ENCODE peak calls at places on chromosomes 16 and 17, in ten cellular contexts. S is prostate gland; M is NCI-H1694; G is AG09309; B is iris pigment epithelial cell; A is activated naive CD4-positive, alpha-beta T cell; Y is NCI-H1417; I is foreskin keratinocyte; V is body of pancreas; Q is upper lobe of left lung. L is an unnamed sample.

GRCh38 chr16:988465-989353 is 7.1 kb downstream of the SOX8 start:
- DNase-seq in I (no peak), V (no peak), Y (no peak), G (no peak), Q (no peak), M (no peak), A (no peak), S (no peak), B (no peak), L (no peak)

GRCh38 chr17:58333396-58334207 is 5.0 kb upstream of the TSPOAP1 start:
- DNase-seq in A (no peak), S (no peak), B (no peak), I (no peak), Q (no peak), V (no peak), M (no peak), Y (no peak), G (no peak), L (peak; percentile 66)

GRCh38 chr16:67173323-67173722 is 3.0 kb downstream of the NOL3 start:
- DNase-seq in Y (no peak), Q (no peak), A (no peak), B (no peak), V (no peak), S (no peak), G (no peak), M (no peak), I (no peak), L (no peak)

GRCh38 chr17:3954086-3954485 is 10.2 kb downstream of the ATP2A3 start:
- DNase-seq in G (no peak), B (no peak), A (no peak), I (no peak), Y (no peak), Q (no peak), S (no peak), M (no peak), V (no peak), L (no peak)

GRCh38 chr17:46788300-46788699 is 30.2 kb downstream of the WNT3 start:
- DNase-seq in B (no peak), Y (no peak), Q (no peak), G (no peak), I (no peak), M (no peak), A (no peak), V (no peak), S (no peak), L (no peak)

GRCh38 chr17:56284501-56284900 is 131.2 kb downstream of the ANKFN1 start:
- DNase-seq in Y (no peak), I (no peak), S (no peak), G (no peak), M (no peak), V (no peak), Q (no peak), B (peak; percentile 51), A (no peak), L (no peak)

GRCh38 chr16:24281466-24281865 is 25.3 kb downstream of the CACNG3 start:
- DNase-seq in V (no peak), M (no peak), G (no peak), S (no peak), Y (no peak), A (no peak), Q (no peak), I (no peak), B (no peak), L (no peak)

GRCh38 chr17:21119247-21119944 is 7.4 kb upstream of the DHRS7B start:
- DNase-seq in A (no peak), M (peak; percentile 51), B (peak; percentile 56), V (peak; percentile 72), Q (peak; percentile 81), S (peak; percentile 60), I (no peak), Y (peak; percentile 29), G (no peak), L (no peak)

GRCh38 chr17:70517808-70518207 is 348.5 kb downstream of the KCNJ2 start:
- DNase-seq in V (no peak), Y (no peak), I (no peak), S (no peak), Q (no peak), A (no peak), G (no peak), B (no peak), M (no peak), L (no peak)

GRCh38 chr17:60151355-60151754 is 1.6 kb downstream of the CA4 start:
- DNase-seq in B (no peak), M (no peak), G (no peak), A (no peak), V (no peak), I (no peak), Y (no peak), S (no peak), Q (no peak), L (peak; percentile 29)

GRCh38 chr17:10879110-10879509 is 41.2 kb upstream of the PIRT start:
- DNase-seq in S (peak; percentile 37), B (peak; percentile 3), I (no peak), A (no peak), Q (no peak), M (no peak), G (no peak), Y (no peak), V (no peak), L (no peak)

GRCh38 chr16:12078405-12079245 is 102.1 kb downstream of the SNX29 start:
- DNase-seq in S (no peak), I (no peak), M (no peak), Y (no peak), G (no peak), B (no peak), Q (peak; percentile 51), A (no peak), V (no peak), L (no peak)

GRCh38 chr16:57508084-57508425 is 21.8 kb upstream of the DOK4 start:
- DNase-seq in B (no peak), I (no peak), S (no peak), A (no peak), Y (no peak), M (no peak), V (no peak), Q (no peak), G (no peak), L (no peak)

GRCh38 chr17:33520404-33521032 is 227.4 kb upstream of the ASIC2 start:
- DNase-seq in V (peak; percentile 30), Q (no peak), S (peak; percentile 30), M (peak; percentile 33), G (no peak), A (peak; percentile 4), Y (peak; percentile 3), I (no peak), B (peak; percentile 1), L (no peak)

GRCh38 chr17:73819440-73820395 is 175.5 kb upstream of the SDK2 start:
- DNase-seq in A (no peak), G (no peak), M (no peak), B (no peak), Q (no peak), S (no peak), Y (no peak), V (no peak), I (no peak), L (no peak)

GRCh38 chr16:27792486-27793275 is 242.7 kb downstream of the KATNIP start:
- DNase-seq in M (no peak), Y (no peak), Q (no peak), A (no peak), I (no peak), S (no peak), V (no peak), B (peak; percentile 13), G (no peak), L (no peak)

GRCh38 chr17:79053251-79053925 is 21.2 kb upstream of the ENGASE start:
- DNase-seq in A (no peak), G (no peak), S (no peak), Q (no peak), B (no peak), V (no peak), Y (no peak), I (no peak), M (no peak), L (no peak)

GRCh38 chr16:55759983-55760664 is 72.8 kb downstream of the CES1 start:
- DNase-seq in A (no peak), G (no peak), M (no peak), V (no peak), S (no peak), Q (peak; percentile 22), B (no peak), I (no peak), Y (no peak), L (no peak)

GRCh38 chr17:7435676-7436555 is 681 bp downstream of the TMEM102 start:
- DNase-seq in Q (peak; percentile 71), I (no peak), G (no peak), B (no peak), V (peak; percentile 57), Y (peak; percentile 56), S (peak; percentile 25), A (no peak), M (peak; percentile 36), L (peak; percentile 46)

GRCh38 chr16:16143038-16143763 is 80.1 kb downstream of the ABCC6 start:
- DNase-seq in V (no peak), M (no peak), G (no peak), I (no peak), Q (no peak), S (no peak), A (no peak), B (no peak), Y (no peak), L (no peak)

GRCh38 chr16:11844499-11844898 is 6.8 kb downstream of the RSL1D1 start:
- DNase-seq in Q (no peak), A (no peak), I (no peak), B (no peak), G (no peak), Y (no peak), S (no peak), M (no peak), V (no peak), L (no peak)

GRCh38 chr16:86620184-86620583 is 41.8 kb downstream of the FOXL1 start:
- DNase-seq in M (no peak), V (no peak), A (no peak), Y (no peak), B (no peak), I (no peak), G (no peak), S (no peak), Q (no peak), L (no peak)

GRCh38 chr16:28597692-28598261 is 927 bp upstream of the SULT1A2 start:
- DNase-seq in Q (peak; percentile 86), A (no peak), I (no peak), S (no peak), Y (no peak), V (no peak), M (no peak), B (no peak), G (no peak), L (no peak)

GRCh38 chr17:58956997-58957724 is 149.5 kb downstream of the TRIM37 start:
- DNase-seq in I (no peak), Y (no peak), G (no peak), M (no peak), S (no peak), A (no peak), Q (no peak), B (peak; percentile 83), V (no peak), L (no peak)

GRCh38 chr17:6554871-6555330 is 1.5 kb downstream of the PITPNM3 start:
- DNase-seq in A (no peak), B (no peak), I (no peak), V (no peak), Y (no peak), Q (no peak), G (no peak), M (no peak), S (no peak), L (no peak)

GRCh38 chr17:20073056-20073979 is 64.2 kb downstream of the SPECC1 start:
- DNase-seq in Q (peak; percentile 70), S (no peak), I (no peak), V (peak; percentile 23), M (no peak), A (no peak), B (peak; percentile 49), G (no peak), Y (no peak), L (peak; percentile 82)

GRCh38 chr16:23270654-23271053 is 31.4 kb upstream of the SCNN1B start:
- DNase-seq in Q (no peak), G (no peak), V (no peak), S (no peak), Y (no peak), M (no peak), I (no peak), A (no peak), B (no peak), L (no peak)

GRCh38 chr16:52581530-52581929 is 34.6 kb upstream of the TOX3 start:
- DNase-seq in S (no peak), M (no peak), G (no peak), Y (no peak), I (no peak), V (peak; percentile 30), B (no peak), A (no peak), Q (no peak), L (no peak)